ENCODE peak calls at places on chromosome 15, in five cellular contexts. R, D, P, I and U are unnamed samples.
A peak's percentile ranks its signal among the peaks of the same experiment; 100 is the strongest.

GRCh38 chr15:43214592-43215295 is 6.1 kb downstream of the EPB42 start:
- DNase-seq in R (no peak), D (no peak), P (no peak), I (no peak), U (no peak)

GRCh38 chr15:35986072-35986666 is 440.2 kb upstream of the DPH6 start:
- DNase-seq in R (no peak), D (no peak), P (no peak), I (no peak), U (no peak)

GRCh38 chr15:74535388-74536084 is 5.5 kb upstream of the ARID3B start:
- DNase-seq in R (no peak), D (no peak), P (no peak), I (no peak), U (no peak)

GRCh38 chr15:68526269-68526668 is 52.5 kb upstream of the CORO2B start:
- DNase-seq in R (no peak), D (no peak), P (no peak), I (no peak), U (no peak)

GRCh38 chr15:27656296-27656987 is 442.7 kb downstream of the OCA2 start:
- DNase-seq in R (no peak), D (no peak), P (peak; percentile 79), I (no peak), U (no peak)

GRCh38 chr15:68305420-68305871 is 27.9 kb downstream of the FEM1B start:
- DNase-seq in R (no peak), D (no peak), P (no peak), I (no peak), U (peak; percentile 44)

GRCh38 chr15:42046597-42046996 is 25.8 kb upstream of the PLA2G4E start:
- DNase-seq in R (no peak), D (no peak), P (no peak), I (peak; percentile 96), U (no peak)

GRCh38 chr15:39594056-39594763 is 13.3 kb downstream of the THBS1 start:
- DNase-seq in R (no peak), D (no peak), P (no peak), I (no peak), U (no peak)

GRCh38 chr15:38521316-38521715 is 43.3 kb downstream of the RASGRP1 start:
- DNase-seq in R (no peak), D (no peak), P (no peak), I (no peak), U (no peak)

GRCh38 chr15:77901921-77902750 is 175.4 kb downstream of the TBC1D2B start:
- DNase-seq in R (peak; percentile 26), D (no peak), P (no peak), I (no peak), U (peak; percentile 40)

GRCh38 chr15:57320543-57321220 is 55.6 kb upstream of the CGNL1 start:
- DNase-seq in R (no peak), D (no peak), P (peak; percentile 48), I (no peak), U (no peak)

GRCh38 chr15:93719941-93720351 is 511.4 kb upstream of the MCTP2 start:
- DNase-seq in R (no peak), D (no peak), P (no peak), I (no peak), U (no peak)

GRCh38 chr15:74302821-74303359 is 64.6 kb downstream of the CYP11A1 start:
- DNase-seq in R (peak; percentile 77), D (peak; percentile 26), P (peak; percentile 38), I (no peak), U (no peak)